ENCODE peak calls at places on chromosomes 11 and 22, in eight cellular contexts. N is T-cell; O is activated naive CD8-positive, alpha-beta T cell treated with anti-CD3 and anti-CD28 coated beads, Interleukin-2, amount 50 U/mL, for 24 hours; S is central memory CD8-positive, alpha-beta T cell; G is lower lobe of right lung; B is CD8-positive, alpha-beta T cell; P is body of pancreas; Y is activated naive CD4-positive, alpha-beta T cell treated with anti-CD3 and anti-CD28 coated beads, Interleukin-2, amount 50 U/mL, for 72 hours. L is an unnamed sample.

GRCh38 chr22:24419480-24419860 is 7.9 kb upstream of the ADORA2A start:
- ATAC-seq in N (no peak), O (no peak), S (no peak), G (no peak), B (no peak), P (no peak), Y (no peak), L (no peak)

GRCh38 chr11:125402436-125402835 is 93.6 kb downstream of the FEZ1 start:
- ATAC-seq in N (no peak), O (no peak), S (no peak), G (no peak), B (no peak), P (no peak), Y (no peak), L (no peak)

GRCh38 chr11:28585007-28585406 is 476.8 kb downstream of the METTL15 start:
- ATAC-seq in N (no peak), O (no peak), S (no peak), G (no peak), B (no peak), P (no peak), Y (no peak), L (peak)

GRCh38 chr22:37212174-37212906 is at the start of gene SSTR3:
- ATAC-seq in N (no peak), O (peak), S (no peak), G (no peak), B (no peak), P (peak), Y (no peak), L (no peak)

GRCh38 chr11:128906185-128907065 is 15.3 kb downstream of the KCNJ5 start:
- ATAC-seq in N (no peak), O (no peak), S (no peak), G (peak), B (no peak), P (no peak), Y (no peak), L (no peak)

GRCh38 chr11:80727315-80727714 is 1286.5 kb upstream of the TENM4 start:
- ATAC-seq in N (no peak), O (no peak), S (no peak), G (no peak), B (no peak), P (no peak), Y (no peak), L (no peak)

GRCh38 chr11:114774599-114775365 is 96.5 kb downstream of the NXPE2 start:
- ATAC-seq in N (no peak), O (no peak), S (no peak), G (peak), B (no peak), P (no peak), Y (peak), L (peak)

GRCh38 chr11:27095050-27095449 is 54.4 kb downstream of the BBOX1 start:
- ATAC-seq in N (no peak), O (no peak), S (no peak), G (peak), B (no peak), P (no peak), Y (no peak), L (no peak)

GRCh38 chr22:20624161-20624616 is 116.8 kb downstream of the MED15 start:
- ATAC-seq in N (no peak), O (peak), S (no peak), G (no peak), B (no peak), P (no peak), Y (peak), L (no peak)

GRCh38 chr22:19811811-19812771 is 42.6 kb downstream of the GNB1L start:
- ATAC-seq in N (no peak), O (no peak), S (no peak), G (no peak), B (no peak), P (no peak), Y (no peak), L (no peak)

GRCh38 chr11:118175600-118176399 is 639 bp downstream of the SCN2B start:
- ATAC-seq in N (no peak), O (no peak), S (no peak), G (peak), B (no peak), P (no peak), Y (no peak), L (no peak)

GRCh38 chr11:58926695-58927094 is 12.6 kb upstream of the GLYATL1 start:
- ATAC-seq in N (no peak), O (no peak), S (no peak), G (no peak), B (no peak), P (no peak), Y (no peak), L (no peak)

GRCh38 chr22:42760806-42761565 is 40.3 kb upstream of the A4GALT start:
- ATAC-seq in N (no peak), O (no peak), S (no peak), G (no peak), B (no peak), P (no peak), Y (no peak), L (no peak)

L was measured in esophagus mucosa.